ENCODE peak calls at places on chromosomes 2 and 18, in seven cellular contexts. A is left lung; T is OCI-LY7; Y is neuronal stem cell; D is CD8-positive, alpha-beta memory T cell; E is GM23248; I is ovary. U is an unnamed sample. For H3K4me1, the result is how much of the 10 kb centered on the place peaks cover.

GRCh38 chr18:76323891-76324290 is 171.2 kb downstream of the ZNF516 start:
- DNase-seq in A (no peak), T (no peak), Y (no peak), D (no peak), E (no peak), I (no peak), U (no peak)

GRCh38 chr2:201129044-201129505 is 13.1 kb downstream of the CFLAR start:
- DNase-seq in A (no peak), T (peak), Y (no peak), D (no peak), E (peak), I (no peak), U (no peak)

GRCh38 chr2:113240150-113240914 is 38.4 kb downstream of the PAX8 start:
- DNase-seq in A (peak), T (no peak), Y (no peak), D (no peak), E (peak), I (peak), U (no peak)

GRCh38 chr18:32362484-32362883 is 108.2 kb downstream of the GAREM1 start:
- DNase-seq in A (no peak), T (no peak), Y (no peak), D (no peak), E (no peak), I (no peak), U (no peak)

GRCh38 chr18:49510393-49511115 is 23.5 kb upstream of the C18orf32 start:
- DNase-seq in A (no peak), T (peak), Y (no peak), D (peak), E (peak), I (peak), U (peak)

GRCh38 chr2:100786297-100786658 is 33.7 kb upstream of the NPAS2 start:
- DNase-seq in A (no peak), T (no peak), Y (no peak), D (no peak), E (peak), I (no peak), U (no peak)

GRCh38 chr18:13245481-13246000 is 27.0 kb downstream of the LDLRAD4 start:
- DNase-seq in A (no peak), T (no peak), Y (no peak), D (no peak), E (no peak), I (no peak), U (no peak)

GRCh38 chr18:36454848-36455458 is 157.4 kb downstream of the FHOD3 start:
- DNase-seq in A (no peak), T (no peak), Y (no peak), D (no peak), E (no peak), I (no peak), U (no peak)

GRCh38 chr2:211328126-211328525 is 771.7 kb downstream of the CPS1 start:
- DNase-seq in A (no peak), T (no peak), Y (no peak), D (no peak), E (no peak), I (no peak), U (no peak)

GRCh38 chr2:196131949-196132925 is 39.1 kb downstream of the STK17B start:
- DNase-seq in A (no peak), T (peak), Y (no peak), D (no peak), E (peak), I (no peak), U (peak)

GRCh38 chr2:26463252-26464207 is 14.4 kb downstream of the OTOF start:
- DNase-seq in A (no peak), T (no peak), Y (peak), D (no peak), E (no peak), I (peak), U (no peak)

GRCh38 chr2:238136820-238137537 is 1.5 kb upstream of the KLHL30 start:
- DNase-seq in A (peak), T (no peak), Y (no peak), D (no peak), E (peak), I (no peak), U (no peak)

GRCh38 chr2:132936261-132936660 is 266.3 kb upstream of the LYPD1 start:
- DNase-seq in A (no peak), T (no peak), Y (no peak), D (no peak), E (peak), I (no peak), U (no peak)

GRCh38 chr2:24922556-24922955 is 2.5 kb upstream of the ADCY3 start:
- DNase-seq in A (no peak), T (no peak), Y (no peak), D (no peak), E (no peak), I (peak), U (no peak)

GRCh38 chr2:221337957-221338685 is 234.0 kb downstream of the EPHA4 start:
- DNase-seq in A (no peak), T (no peak), Y (no peak), D (no peak), E (peak), I (no peak), U (no peak)

GRCh38 chr18:54710519-54711281 is 117.6 kb upstream of the RAB27B start:
- DNase-seq in A (no peak), T (no peak), Y (no peak), D (no peak), E (no peak), I (no peak), U (no peak)

GRCh38 chr18:69951182-69951581 is 3.5 kb upstream of the CD226 start:
- DNase-seq in A (no peak), T (no peak), Y (no peak), D (no peak), E (peak), I (no peak), U (no peak)

GRCh38 chr2:46034535-46034934 is 262.7 kb upstream of the EPAS1 start:
- DNase-seq in A (no peak), T (no peak), Y (no peak), D (no peak), E (no peak), I (no peak), U (no peak)

GRCh38 chr2:17375262-17375661 is 143.0 kb downstream of the RAD51AP2 start:
- DNase-seq in A (peak), T (no peak), Y (no peak), D (no peak), E (peak), I (no peak), U (no peak)

GRCh38 chr18:3511980-3512379 is 62.0 kb downstream of the TGIF1 start:
- DNase-seq in A (no peak), T (no peak), Y (no peak), D (no peak), E (peak), I (no peak), U (no peak)

GRCh38 chr18:47323158-47323557 is 71.7 kb upstream of the SKOR2 start:
- DNase-seq in A (no peak), T (no peak), Y (no peak), D (no peak), E (peak), I (no peak), U (no peak)

GRCh38 chr18:60895181-60895580 is 438.0 kb upstream of the CDH20 start:
- DNase-seq in A (no peak), T (no peak), Y (no peak), D (no peak), E (no peak), I (no peak), U (no peak)

GRCh38 chr2:111710613-111711012 is 173.4 kb downstream of the ANAPC1 start:
- DNase-seq in A (no peak), T (no peak), Y (no peak), D (no peak), E (no peak), I (no peak), U (no peak)

GRCh38 chr2:50648031-50648430 is 383.9 kb downstream of the NRXN1 start:
- DNase-seq in A (no peak), T (no peak), Y (no peak), D (no peak), E (no peak), I (no peak), U (no peak)

GRCh38 chr2:176664478-176664877 is 395.2 kb downstream of the MTX2 start:
- DNase-seq in A (no peak), T (no peak), Y (no peak), D (no peak), E (no peak), I (no peak), U (no peak)

GRCh38 chr2:152696476-152696875 is 20.8 kb downstream of the PRPF40A start:
- DNase-seq in A (no peak), T (no peak), Y (no peak), D (no peak), E (no peak), I (no peak), U (no peak)

GRCh38 chr18:13872932-13873331 is 42.4 kb downstream of the MC2R start:
- DNase-seq in A (no peak), T (no peak), Y (no peak), D (no peak), E (no peak), I (no peak), U (no peak)

GRCh38 chr2:10824191-10824590 is 11.6 kb upstream of the PDIA6 start:
- DNase-seq in A (no peak), T (no peak), Y (no peak), D (no peak), E (no peak), I (no peak), U (no peak)

GRCh38 chr18:51453594-51453993 is 256.1 kb upstream of the MEX3C start:
- DNase-seq in A (no peak), T (no peak), Y (no peak), D (no peak), E (no peak), I (no peak), U (no peak)

GRCh38 chr2:23904692-23905091 is 22.2 kb downstream of the ATAD2B start:
- DNase-seq in A (no peak), T (no peak), Y (no peak), D (no peak), E (peak), I (no peak), U (no peak)

GRCh38 chr18:49778826-49779465 is 34.4 kb downstream of the ACAA2 start:
- DNase-seq in A (no peak), T (peak), Y (no peak), D (no peak), E (no peak), I (no peak), U (peak)

GRCh38 chr2:74889159-74889558 is 55.2 kb downstream of the HK2 start:
- DNase-seq in A (no peak), T (no peak), Y (no peak), D (no peak), E (no peak), I (no peak), U (no peak)

GRCh38 chr2:23436346-23437099 is 51.5 kb downstream of the KLHL29 start:
- DNase-seq in A (no peak), T (no peak), Y (no peak), D (no peak), E (peak), I (no peak), U (peak)

GRCh38 chr2:210000464-210001324 is 1.7 kb upstream of the RPE start:
- DNase-seq in A (peak), T (no peak), Y (no peak), D (no peak), E (no peak), I (no peak), U (no peak)

GRCh38 chr18:34120294-34120693 is 104.4 kb downstream of the NOL4 start:
- DNase-seq in A (no peak), T (no peak), Y (no peak), D (no peak), E (peak), I (no peak), U (no peak)

GRCh38 chr2:205803507-205803906 is 121.2 kb downstream of the NRP2 start:
- DNase-seq in A (no peak), T (no peak), Y (no peak), D (no peak), E (no peak), I (no peak), U (no peak)

GRCh38 chr2:205807758-205808157 is 125.5 kb downstream of the NRP2 start:
- DNase-seq in A (no peak), T (no peak), Y (no peak), D (no peak), E (peak), I (no peak), U (no peak)

GRCh38 chr2:205807229-205807628 is 124.9 kb downstream of the NRP2 start:
- DNase-seq in A (no peak), T (no peak), Y (no peak), D (no peak), E (no peak), I (no peak), U (no peak)

GRCh38 chr2:205808493-205809121 is 126.3 kb downstream of the NRP2 start:
- DNase-seq in A (no peak), T (no peak), Y (no peak), D (no peak), E (peak), I (no peak), U (no peak)

DNA sequence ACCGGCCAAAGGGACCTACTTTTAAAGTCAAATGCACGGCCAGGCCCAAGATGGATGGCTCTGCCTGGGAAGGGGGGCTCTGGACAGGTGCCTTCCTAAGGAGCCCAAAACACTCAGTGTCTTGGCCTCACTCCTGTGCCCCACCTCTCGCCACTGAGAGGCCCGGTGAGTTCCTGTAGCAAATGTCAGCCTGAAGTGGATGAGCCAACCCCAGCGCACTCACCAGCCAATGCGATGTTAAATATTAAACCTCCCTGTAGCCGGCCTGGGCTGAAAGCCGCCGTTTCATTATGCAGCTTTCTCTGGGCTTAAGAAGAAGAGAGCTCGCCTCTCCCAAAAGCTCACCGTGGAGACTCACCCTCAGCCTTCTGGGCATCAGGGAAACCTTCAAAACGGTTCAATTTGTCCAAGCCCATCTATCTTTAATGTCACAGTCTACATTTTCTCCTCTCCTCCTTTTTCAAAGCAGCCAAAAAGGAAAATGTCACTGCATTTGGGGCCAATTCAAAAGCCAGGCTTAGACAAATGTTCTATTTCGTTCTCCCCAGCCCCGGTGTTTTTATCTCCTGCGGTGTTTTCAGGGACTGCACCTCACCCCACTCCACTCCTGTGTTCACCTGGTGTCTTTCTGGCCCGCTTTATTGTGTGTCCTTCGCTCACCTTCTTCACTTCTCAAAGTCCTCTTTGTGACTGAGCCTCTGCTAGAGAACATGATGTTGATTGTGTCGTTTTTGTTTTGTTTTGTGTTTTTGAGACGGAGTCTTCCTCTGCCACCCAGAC is 124.0 kb downstream of the NRP2 start:
- DNase-seq in A (peak), T (no peak), Y (no peak), D (no peak), E (no peak), I (no peak), U (no peak)
- H3K4me1 ChIP-seq in A (under half), T (under half), Y (under half), D (under half), E (under half), I (under half), U (under half)

GRCh38 chr18:58102020-58102419 is 58.0 kb downstream of the NEDD4L start:
- DNase-seq in A (no peak), T (no peak), Y (no peak), D (no peak), E (no peak), I (no peak), U (no peak)

GRCh38 chr18:58103339-58103930 is 59.4 kb downstream of the NEDD4L start:
- DNase-seq in A (no peak), T (no peak), Y (no peak), D (no peak), E (no peak), I (no peak), U (no peak)

GRCh38 chr18:58100154-58100553 is 56.1 kb downstream of the NEDD4L start:
- DNase-seq in A (no peak), T (no peak), Y (no peak), D (no peak), E (no peak), I (no peak), U (no peak)

GRCh38 chr18:58102875-58103274 is 58.8 kb downstream of the NEDD4L start:
- DNase-seq in A (no peak), T (no peak), Y (no peak), D (no peak), E (no peak), I (no peak), U (no peak)

DNA sequence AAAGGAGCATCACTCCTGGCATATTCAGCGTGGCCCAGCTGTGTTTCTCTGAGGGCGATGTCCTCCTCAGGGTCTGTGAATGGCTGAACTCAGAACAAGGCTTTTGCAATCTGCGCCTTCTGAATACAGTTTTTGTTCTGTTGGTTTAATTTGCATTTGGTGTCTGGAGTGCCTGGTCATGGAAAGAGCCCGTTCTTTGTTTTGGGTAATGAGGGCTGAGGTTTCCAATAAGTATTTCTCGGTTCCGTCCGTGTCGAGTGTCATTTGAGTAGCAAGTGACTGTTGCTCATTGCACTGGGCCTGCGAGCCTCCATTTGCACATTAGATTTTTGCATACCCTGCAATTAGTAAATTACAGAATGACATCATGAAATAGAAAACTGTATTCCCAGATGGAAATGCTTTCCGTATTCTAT is 57.3 kb downstream of the NEDD4L start:
- DNase-seq in A (no peak), T (no peak), Y (no peak), D (no peak), E (no peak), I (no peak), U (no peak)
- H3K4me3 ChIP-seq in A (no peak), T (no peak), Y (no peak), D (no peak), E (no peak), I (no peak), U (no peak)

GRCh38 chr2:66477125-66477842 is 42.4 kb downstream of the MEIS1 start:
- DNase-seq in A (no peak), T (no peak), Y (no peak), D (no peak), E (peak), I (no peak), U (no peak)

GRCh38 chr2:66470199-66470598 is 35.3 kb downstream of the MEIS1 start:
- DNase-seq in A (no peak), T (no peak), Y (no peak), D (no peak), E (no peak), I (no peak), U (no peak)

GRCh38 chr2:66469219-66469902 is 34.4 kb downstream of the MEIS1 start:
- DNase-seq in A (no peak), T (no peak), Y (no peak), D (no peak), E (no peak), I (no peak), U (no peak)

GRCh38 chr2:66466435-66466834 is 31.5 kb downstream of the MEIS1 start:
- DNase-seq in A (no peak), T (no peak), Y (no peak), D (no peak), E (no peak), I (no peak), U (no peak)

GRCh38 chr2:66472225-66472843 is 37.4 kb downstream of the MEIS1 start:
- DNase-seq in A (no peak), T (no peak), Y (no peak), D (no peak), E (no peak), I (no peak), U (no peak)
- H3K27ac ChIP-seq in A (no peak), T (no peak), Y (no peak), D (no peak), E (no peak), I (no peak), U (no peak)

GRCh38 chr18:9181275-9181674 is 44.7 kb downstream of the ANKRD12 start:
- DNase-seq in A (no peak), T (no peak), Y (no peak), D (no peak), E (peak), I (no peak), U (no peak)
- H3K4me1 ChIP-seq in A (half or more), T (under half), Y (under half), D (under half), E (under half), I (under half), U (under half)

GRCh38 chr2:230205034-230205433 is 14.8 kb downstream of the SP110 start:
- DNase-seq in A (no peak), T (peak), Y (no peak), D (no peak), E (no peak), I (no peak), U (no peak)
- H3K4me3 ChIP-seq in A (no peak), T (peak), Y (no peak), D (no peak), E (no peak), I (no peak), U (no peak)

DNA sequence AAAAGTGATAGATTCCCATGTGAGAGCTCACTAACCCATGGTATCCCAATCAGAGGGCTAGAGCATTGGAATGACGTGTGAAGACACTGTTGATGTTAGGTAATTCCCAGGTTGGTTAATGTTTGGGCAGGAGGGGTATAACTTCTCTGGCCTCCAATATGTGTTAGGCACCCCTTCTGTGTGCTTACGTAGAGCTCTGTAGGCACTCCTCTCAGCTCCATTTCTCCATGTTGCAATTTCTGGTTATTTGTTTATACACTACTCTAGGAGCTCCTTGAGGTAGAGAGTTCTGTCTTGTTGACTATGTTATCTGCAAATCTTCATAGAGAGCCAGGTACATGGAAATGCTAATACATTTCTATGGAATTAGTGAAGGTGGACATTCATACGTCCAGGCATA is 153.5 kb downstream of the RPIA start:
- DNase-seq in A (no peak), T (no peak), Y (no peak), D (no peak), E (no peak), I (no peak), U (no peak)
- H3K27ac ChIP-seq in A (no peak), T (peak), Y (no peak), D (no peak), E (no peak), I (no peak), U (no peak)

DNA sequence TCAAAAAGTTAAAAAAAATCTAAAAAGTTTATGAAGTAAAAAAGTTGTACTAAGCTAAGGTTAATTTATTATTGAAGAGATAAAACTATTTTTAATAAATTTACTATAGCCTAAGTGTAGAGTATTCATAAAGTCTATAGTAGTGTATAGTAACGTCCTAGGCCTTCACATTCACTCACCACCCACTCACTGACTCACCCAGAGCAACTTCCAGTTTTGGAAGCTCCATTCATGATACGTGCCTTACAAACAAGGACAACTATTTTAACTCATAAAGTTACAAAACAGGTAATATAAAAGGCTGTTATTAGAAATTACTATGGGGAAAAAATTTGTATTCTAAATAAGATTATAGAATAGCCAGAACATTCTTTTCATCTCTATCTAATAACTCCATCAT is 158.9 kb upstream of the FN1 start:
- DNase-seq in A (no peak), T (no peak), Y (no peak), D (no peak), E (peak), I (no peak), U (no peak)
- H3K4me1 ChIP-seq in A (under half), T (under half), Y (under half), D (under half), E (half or more), I (under half), U (under half)

U was measured in DND-41.